ENCODE peak calls at places on chromosome 18, in seven cellular contexts. I, A, K, G, D, L and W are unnamed samples.

GRCh38 chr18:60668583-60668982 is 296.0 kb upstream of the MC4R start:
- DNase-seq in I (no peak), A (no peak), K (no peak), G (no peak), D (no peak), L (no peak), W (no peak)

GRCh38 chr18:59874166-59874565 is 25.6 kb upstream of the PMAIP1 start:
- DNase-seq in I (no peak), A (no peak), K (no peak), G (no peak), D (peak), L (peak), W (peak)

GRCh38 chr18:2087877-2088673 is 483.2 kb downstream of the METTL4 start:
- DNase-seq in I (no peak), A (no peak), K (no peak), G (no peak), D (no peak), L (no peak), W (peak)

GRCh38 chr18:36772339-36772738 is 56.5 kb downstream of the TPGS2 start:
- DNase-seq in I (no peak), A (no peak), K (no peak), G (no peak), D (no peak), L (no peak), W (no peak)

GRCh38 chr18:42298744-42299685 is 344.0 kb downstream of the PIK3C3 start:
- DNase-seq in I (no peak), A (peak), K (peak), G (peak), D (peak), L (peak), W (peak)

GRCh38 chr18:50757358-50757757 is 62.5 kb downstream of the MRO start:
- DNase-seq in I (no peak), A (no peak), K (no peak), G (no peak), D (peak), L (no peak), W (no peak)

GRCh38 chr18:44521673-44522032 is 159.0 kb upstream of the SETBP1 start:
- DNase-seq in I (no peak), A (no peak), K (no peak), G (no peak), D (no peak), L (no peak), W (no peak)

GRCh38 chr18:22032392-22032961 is 136.9 kb upstream of the GATA6 start:
- DNase-seq in I (no peak), A (no peak), K (no peak), G (no peak), D (peak), L (peak), W (peak)

GRCh38 chr18:23690505-23691068 is 1.3 kb downstream of the LAMA3 start:
- DNase-seq in I (no peak), A (no peak), K (no peak), G (no peak), D (no peak), L (no peak), W (no peak)

GRCh38 chr18:40215981-40216380 is 1739.1 kb upstream of the PIK3C3 start:
- DNase-seq in I (no peak), A (no peak), K (no peak), G (no peak), D (no peak), L (no peak), W (no peak)

GRCh38 chr18:74255022-74255658 is 36.6 kb downstream of the CYB5A start:
- DNase-seq in I (no peak), A (no peak), K (no peak), G (no peak), D (no peak), L (no peak), W (no peak)

GRCh38 chr18:8807502-8807833 is 102.1 kb downstream of the MTCL1 start:
- DNase-seq in I (no peak), A (no peak), K (no peak), G (no peak), D (no peak), L (no peak), W (no peak)

GRCh38 chr18:3525870-3526420 is 76.0 kb downstream of the TGIF1 start:
- DNase-seq in I (peak), A (peak), K (peak), G (no peak), D (no peak), L (no peak), W (peak)